ENCODE peak calls at places on chromosome 12, in eight cellular contexts. One of them, this sample, is unnamed.

GRCh38 chr12:63068857-63069442 is 82.1 kb downstream of the AVPR1A start:
- DNase-seq in NCI-H1105: peak; percentile 28
- DNase-seq in AG10803: peak; percentile 65
- DNase-seq in activated T-helper 1 cell treated with anti-CD3 and anti-CD28 coated beads, Interleukin-12 subunit alpha, Interleukin-12 subunit beta, Interleukin-2, Interleukin-4 antibody, amounts not matched to agents 30 ng/mL and 10 ng/mL and 1 ng/mL, durations not matched to agents 14 hours and 24 hours and 36 hours: no peak
- DNase-seq in CD8-positive, alpha-beta T cell: no peak
- DNase-seq in HuH-7.5: no peak
- DNase-seq in tibial nerve: no peak
- DNase-seq in Peyer's patch: no peak
- DNase-seq in this sample: peak; percentile 49

GRCh38 chr12:22231836-22232235 is 102.7 kb downstream of the ST8SIA1 start:
- DNase-seq in NCI-H1105: no peak
- DNase-seq in activated T-helper 1 cell treated with anti-CD3 and anti-CD28 coated beads, Interleukin-12 subunit alpha, Interleukin-12 subunit beta, Interleukin-2, Interleukin-4 antibody, amounts not matched to agents 30 ng/mL and 10 ng/mL and 1 ng/mL, durations not matched to agents 14 hours and 24 hours and 36 hours: no peak
- DNase-seq in HuH-7.5: no peak
- DNase-seq in CD8-positive, alpha-beta T cell: no peak
- DNase-seq in tibial nerve: no peak
- DNase-seq in AG10803: no peak
- DNase-seq in Peyer's patch: no peak
- DNase-seq in this sample: no peak

GRCh38 chr12:93199831-93200236 is 177.9 kb upstream of the NUDT4 start:
- DNase-seq in Peyer's patch: no peak
- DNase-seq in activated T-helper 1 cell treated with anti-CD3 and anti-CD28 coated beads, Interleukin-12 subunit alpha, Interleukin-12 subunit beta, Interleukin-2, Interleukin-4 antibody, amounts not matched to agents 30 ng/mL and 10 ng/mL and 1 ng/mL, durations not matched to agents 14 hours and 24 hours and 36 hours: no peak
- DNase-seq in NCI-H1105: no peak
- DNase-seq in HuH-7.5: no peak
- DNase-seq in tibial nerve: no peak
- DNase-seq in AG10803: no peak
- DNase-seq in CD8-positive, alpha-beta T cell: no peak
- DNase-seq in this sample: no peak

GRCh38 chr12:129893691-129894090 is 10.1 kb downstream of the TMEM132D start:
- DNase-seq in NCI-H1105: no peak
- DNase-seq in CD8-positive, alpha-beta T cell: no peak
- DNase-seq in HuH-7.5: no peak
- DNase-seq in AG10803: no peak
- DNase-seq in tibial nerve: no peak
- DNase-seq in activated T-helper 1 cell treated with anti-CD3 and anti-CD28 coated beads, Interleukin-12 subunit alpha, Interleukin-12 subunit beta, Interleukin-2, Interleukin-4 antibody, amounts not matched to agents 30 ng/mL and 10 ng/mL and 1 ng/mL, durations not matched to agents 14 hours and 24 hours and 36 hours: no peak
- DNase-seq in Peyer's patch: no peak
- DNase-seq in this sample: no peak

GRCh38 chr12:26434299-26434915 is 239.0 kb downstream of the SSPN start:
- DNase-seq in Peyer's patch: peak; percentile 54
- DNase-seq in HuH-7.5: peak; percentile 15
- DNase-seq in tibial nerve: peak; percentile 51
- DNase-seq in AG10803: peak; percentile 71
- DNase-seq in NCI-H1105: peak; percentile 53
- DNase-seq in activated T-helper 1 cell treated with anti-CD3 and anti-CD28 coated beads, Interleukin-12 subunit alpha, Interleukin-12 subunit beta, Interleukin-2, Interleukin-4 antibody, amounts not matched to agents 30 ng/mL and 10 ng/mL and 1 ng/mL, durations not matched to agents 14 hours and 24 hours and 36 hours: no peak
- DNase-seq in CD8-positive, alpha-beta T cell: no peak
- DNase-seq in this sample: peak; percentile 72

GRCh38 chr12:25130741-25131188 is 64.2 kb downstream of the DNAI7 start:
- DNase-seq in tibial nerve: no peak
- DNase-seq in AG10803: peak; percentile 57
- DNase-seq in CD8-positive, alpha-beta T cell: no peak
- DNase-seq in Peyer's patch: no peak
- DNase-seq in HuH-7.5: no peak
- DNase-seq in activated T-helper 1 cell treated with anti-CD3 and anti-CD28 coated beads, Interleukin-12 subunit alpha, Interleukin-12 subunit beta, Interleukin-2, Interleukin-4 antibody, amounts not matched to agents 30 ng/mL and 10 ng/mL and 1 ng/mL, durations not matched to agents 14 hours and 24 hours and 36 hours: no peak
- DNase-seq in NCI-H1105: peak; percentile 18
- DNase-seq in this sample: peak; percentile 34

GRCh38 chr12:45419317-45419716 is 203.4 kb downstream of the ANO6 start:
- DNase-seq in HuH-7.5: no peak
- DNase-seq in NCI-H1105: no peak
- DNase-seq in Peyer's patch: no peak
- DNase-seq in activated T-helper 1 cell treated with anti-CD3 and anti-CD28 coated beads, Interleukin-12 subunit alpha, Interleukin-12 subunit beta, Interleukin-2, Interleukin-4 antibody, amounts not matched to agents 30 ng/mL and 10 ng/mL and 1 ng/mL, durations not matched to agents 14 hours and 24 hours and 36 hours: no peak
- DNase-seq in CD8-positive, alpha-beta T cell: no peak
- DNase-seq in AG10803: no peak
- DNase-seq in tibial nerve: no peak
- DNase-seq in this sample: no peak

GRCh38 chr12:108630481-108631207 is 3.0 kb downstream of the SELPLG start:
- DNase-seq in CD8-positive, alpha-beta T cell: peak; percentile 21
- DNase-seq in tibial nerve: no peak
- DNase-seq in AG10803: peak; percentile 77
- DNase-seq in Peyer's patch: no peak
- DNase-seq in HuH-7.5: no peak
- DNase-seq in NCI-H1105: no peak
- DNase-seq in activated T-helper 1 cell treated with anti-CD3 and anti-CD28 coated beads, Interleukin-12 subunit alpha, Interleukin-12 subunit beta, Interleukin-2, Interleukin-4 antibody, amounts not matched to agents 30 ng/mL and 10 ng/mL and 1 ng/mL, durations not matched to agents 14 hours and 24 hours and 36 hours: no peak
- DNase-seq in this sample: no peak

GRCh38 chr12:108975024-108975593 is 45.8 kb downstream of the SVOP start:
- DNase-seq in AG10803: no peak
- DNase-seq in Peyer's patch: no peak
- DNase-seq in tibial nerve: no peak
- DNase-seq in HuH-7.5: no peak
- DNase-seq in NCI-H1105: no peak
- DNase-seq in activated T-helper 1 cell treated with anti-CD3 and anti-CD28 coated beads, Interleukin-12 subunit alpha, Interleukin-12 subunit beta, Interleukin-2, Interleukin-4 antibody, amounts not matched to agents 30 ng/mL and 10 ng/mL and 1 ng/mL, durations not matched to agents 14 hours and 24 hours and 36 hours: no peak
- DNase-seq in CD8-positive, alpha-beta T cell: no peak
- DNase-seq in this sample: no peak

GRCh38 chr12:24937553-24938244 is 11.2 kb downstream of the BCAT1 start:
- DNase-seq in HuH-7.5: no peak
- DNase-seq in activated T-helper 1 cell treated with anti-CD3 and anti-CD28 coated beads, Interleukin-12 subunit alpha, Interleukin-12 subunit beta, Interleukin-2, Interleukin-4 antibody, amounts not matched to agents 30 ng/mL and 10 ng/mL and 1 ng/mL, durations not matched to agents 14 hours and 24 hours and 36 hours: no peak
- DNase-seq in AG10803: no peak
- DNase-seq in NCI-H1105: no peak
- DNase-seq in Peyer's patch: no peak
- DNase-seq in CD8-positive, alpha-beta T cell: no peak
- DNase-seq in tibial nerve: no peak
- DNase-seq in this sample: no peak

GRCh38 chr12:64181504-64182291 is 40.4 kb downstream of the KICS2 start:
- DNase-seq in CD8-positive, alpha-beta T cell: no peak
- DNase-seq in activated T-helper 1 cell treated with anti-CD3 and anti-CD28 coated beads, Interleukin-12 subunit alpha, Interleukin-12 subunit beta, Interleukin-2, Interleukin-4 antibody, amounts not matched to agents 30 ng/mL and 10 ng/mL and 1 ng/mL, durations not matched to agents 14 hours and 24 hours and 36 hours: no peak
- DNase-seq in HuH-7.5: peak; percentile 43
- DNase-seq in AG10803: peak; percentile 96
- DNase-seq in Peyer's patch: peak; percentile 54
- DNase-seq in tibial nerve: peak; percentile 66
- DNase-seq in NCI-H1105: peak; percentile 42
- DNase-seq in this sample: peak; percentile 52

GRCh38 chr12:91778091-91778819 is 367.4 kb downstream of the BTG1 start:
- DNase-seq in CD8-positive, alpha-beta T cell: no peak
- DNase-seq in Peyer's patch: no peak
- DNase-seq in AG10803: peak; percentile 18
- DNase-seq in activated T-helper 1 cell treated with anti-CD3 and anti-CD28 coated beads, Interleukin-12 subunit alpha, Interleukin-12 subunit beta, Interleukin-2, Interleukin-4 antibody, amounts not matched to agents 30 ng/mL and 10 ng/mL and 1 ng/mL, durations not matched to agents 14 hours and 24 hours and 36 hours: no peak
- DNase-seq in tibial nerve: no peak
- DNase-seq in HuH-7.5: no peak
- DNase-seq in NCI-H1105: no peak
- DNase-seq in this sample: no peak

GRCh38 chr12:4441355-4442330 is 4.0 kb downstream of the FGF6 start:
- DNase-seq in Peyer's patch: peak; percentile 28
- DNase-seq in activated T-helper 1 cell treated with anti-CD3 and anti-CD28 coated beads, Interleukin-12 subunit alpha, Interleukin-12 subunit beta, Interleukin-2, Interleukin-4 antibody, amounts not matched to agents 30 ng/mL and 10 ng/mL and 1 ng/mL, durations not matched to agents 14 hours and 24 hours and 36 hours: no peak
- DNase-seq in NCI-H1105: peak; percentile 10
- DNase-seq in AG10803: no peak
- DNase-seq in HuH-7.5: no peak
- DNase-seq in tibial nerve: no peak
- DNase-seq in CD8-positive, alpha-beta T cell: no peak
- DNase-seq in this sample: no peak

GRCh38 chr12:57523706-57524614 is 1.3 kb downstream of the MBD6 start:
- DNase-seq in NCI-H1105: no peak
- DNase-seq in HuH-7.5: no peak
- DNase-seq in CD8-positive, alpha-beta T cell: no peak
- DNase-seq in AG10803: no peak
- DNase-seq in Peyer's patch: no peak
- DNase-seq in activated T-helper 1 cell treated with anti-CD3 and anti-CD28 coated beads, Interleukin-12 subunit alpha, Interleukin-12 subunit beta, Interleukin-2, Interleukin-4 antibody, amounts not matched to agents 30 ng/mL and 10 ng/mL and 1 ng/mL, durations not matched to agents 14 hours and 24 hours and 36 hours: no peak
- DNase-seq in tibial nerve: no peak
- DNase-seq in this sample: no peak

GRCh38 chr12:124563401-124563800 is 4.0 kb downstream of the NCOR2 start:
- DNase-seq in Peyer's patch: no peak
- DNase-seq in AG10803: no peak
- DNase-seq in activated T-helper 1 cell treated with anti-CD3 and anti-CD28 coated beads, Interleukin-12 subunit alpha, Interleukin-12 subunit beta, Interleukin-2, Interleukin-4 antibody, amounts not matched to agents 30 ng/mL and 10 ng/mL and 1 ng/mL, durations not matched to agents 14 hours and 24 hours and 36 hours: no peak
- DNase-seq in tibial nerve: no peak
- DNase-seq in CD8-positive, alpha-beta T cell: no peak
- DNase-seq in NCI-H1105: no peak
- DNase-seq in HuH-7.5: no peak
- DNase-seq in this sample: no peak

GRCh38 chr12:69583203-69583602 is 2.1 kb upstream of the CCT2 start:
- DNase-seq in HuH-7.5: peak; percentile 11
- DNase-seq in NCI-H1105: no peak
- DNase-seq in Peyer's patch: no peak
- DNase-seq in AG10803: no peak
- DNase-seq in tibial nerve: no peak
- DNase-seq in activated T-helper 1 cell treated with anti-CD3 and anti-CD28 coated beads, Interleukin-12 subunit alpha, Interleukin-12 subunit beta, Interleukin-2, Interleukin-4 antibody, amounts not matched to agents 30 ng/mL and 10 ng/mL and 1 ng/mL, durations not matched to agents 14 hours and 24 hours and 36 hours: no peak
- DNase-seq in CD8-positive, alpha-beta T cell: no peak
- DNase-seq in this sample: no peak

GRCh38 chr12:103928736-103929050 is 1.5 kb upstream of the HSP90B1 start:
- DNase-seq in NCI-H1105: no peak
- DNase-seq in HuH-7.5: no peak
- DNase-seq in CD8-positive, alpha-beta T cell: peak; percentile 25
- DNase-seq in tibial nerve: peak; percentile 45
- DNase-seq in activated T-helper 1 cell treated with anti-CD3 and anti-CD28 coated beads, Interleukin-12 subunit alpha, Interleukin-12 subunit beta, Interleukin-2, Interleukin-4 antibody, amounts not matched to agents 30 ng/mL and 10 ng/mL and 1 ng/mL, durations not matched to agents 14 hours and 24 hours and 36 hours: peak; percentile 60
- DNase-seq in Peyer's patch: peak; percentile 90
- DNase-seq in AG10803: no peak
- DNase-seq in this sample: no peak

GRCh38 chr12:121518656-121519055 is 62.2 kb downstream of the KDM2B start:
- DNase-seq in CD8-positive, alpha-beta T cell: no peak
- DNase-seq in tibial nerve: no peak
- DNase-seq in AG10803: no peak
- DNase-seq in HuH-7.5: no peak
- DNase-seq in NCI-H1105: no peak
- DNase-seq in Peyer's patch: no peak
- DNase-seq in activated T-helper 1 cell treated with anti-CD3 and anti-CD28 coated beads, Interleukin-12 subunit alpha, Interleukin-12 subunit beta, Interleukin-2, Interleukin-4 antibody, amounts not matched to agents 30 ng/mL and 10 ng/mL and 1 ng/mL, durations not matched to agents 14 hours and 24 hours and 36 hours: no peak
- DNase-seq in this sample: no peak

GRCh38 chr12:57888407-57889157 is 42.1 kb upstream of the CTDSP2 start:
- DNase-seq in Peyer's patch: peak; percentile 75
- DNase-seq in AG10803: peak; percentile 65
- DNase-seq in NCI-H1105: peak; percentile 77
- DNase-seq in tibial nerve: no peak
- DNase-seq in CD8-positive, alpha-beta T cell: no peak
- DNase-seq in activated T-helper 1 cell treated with anti-CD3 and anti-CD28 coated beads, Interleukin-12 subunit alpha, Interleukin-12 subunit beta, Interleukin-2, Interleukin-4 antibody, amounts not matched to agents 30 ng/mL and 10 ng/mL and 1 ng/mL, durations not matched to agents 14 hours and 24 hours and 36 hours: peak; percentile 14
- DNase-seq in HuH-7.5: no peak
- DNase-seq in this sample: peak; percentile 52

GRCh38 chr12:92068441-92068840 is 77.2 kb downstream of the BTG1 start:
- DNase-seq in CD8-positive, alpha-beta T cell: no peak
- DNase-seq in NCI-H1105: peak; percentile 74
- DNase-seq in tibial nerve: no peak
- DNase-seq in AG10803: no peak
- DNase-seq in activated T-helper 1 cell treated with anti-CD3 and anti-CD28 coated beads, Interleukin-12 subunit alpha, Interleukin-12 subunit beta, Interleukin-2, Interleukin-4 antibody, amounts not matched to agents 30 ng/mL and 10 ng/mL and 1 ng/mL, durations not matched to agents 14 hours and 24 hours and 36 hours: no peak
- DNase-seq in Peyer's patch: no peak
- DNase-seq in HuH-7.5: no peak
- DNase-seq in this sample: no peak

This sample was measured in SK-N-DZ.